ENCODE peak calls at places on chromosomes 12 and 14, in nine cellular contexts. T is left ventricle myocardium inferior, H is esophagus squamous epithelium, G is fibroblast of lung, V is PC-3, E is thoracic aorta, O is lower lobe of right lung, F is cardiac muscle cell, Y is tibial artery. J is an unnamed sample. For H3K36me3, the result is how much of the 10 kb centered on the place peaks cover.

GRCh38 chr12:59040651-59041050 is 120.3 kb upstream of the LRIG3 start:
- DNase-seq in O (no peak), G (peak), H (no peak), V (peak), E (no peak), Y (no peak), F (no peak), T (no peak), J (peak)

GRCh38 chr12:56723889-56724659 is 1.0 kb downstream of the NACA start:
- DNase-seq in T (peak), F (peak), G (peak), O (no peak), V (peak), E (peak), H (no peak), Y (peak), J (peak)

GRCh38 chr12:130577348-130577747 is 138.8 kb downstream of the RIMBP2 start:
- DNase-seq in O (no peak), F (no peak), G (no peak), E (no peak), T (no peak), H (no peak), V (no peak), Y (no peak), J (no peak)

GRCh38 chr14:22836301-22837058 is at the start of gene MMP14:
- DNase-seq in V (peak), Y (peak), T (peak), G (peak), H (no peak), E (peak), F (no peak), O (peak), J (peak)

GRCh38 chr14:36105401-36105800 is 71.1 kb downstream of the PTCSC3 start:
- DNase-seq in T (no peak), H (no peak), V (peak), O (no peak), G (no peak), F (peak), E (no peak), Y (no peak), J (no peak)

GRCh38 chr12:75944097-75944904 is 87.3 kb downstream of the PHLDA1 start:
- DNase-seq in Y (no peak), G (peak), O (no peak), T (no peak), H (no peak), V (peak), E (no peak), F (no peak), J (peak)

GRCh38 chr14:90654831-90655276 is 161.4 kb downstream of the TTC7B start:
- DNase-seq in Y (no peak), V (no peak), O (no peak), E (no peak), F (no peak), T (no peak), G (peak), H (no peak), J (no peak)

GRCh38 chr12:131803995-131804521 is 24.1 kb upstream of the MMP17 start:
- DNase-seq in Y (no peak), V (peak), G (peak), T (no peak), E (no peak), O (no peak), F (no peak), H (no peak), J (no peak)

GRCh38 chr12:65232490-65233077 is 45.9 kb upstream of the MSRB3 start:
- DNase-seq in V (peak), H (no peak), Y (no peak), F (no peak), G (peak), T (no peak), O (no peak), E (no peak), J (peak)

GRCh38 chr14:77099425-77100167 is 1.5 kb downstream of the CIPC start:
- DNase-seq in F (no peak), E (no peak), H (no peak), O (no peak), G (peak), T (no peak), V (peak), Y (no peak), J (peak)

GRCh38 chr12:56261503-56262230 is 3.5 kb upstream of the ANKRD52 start:
- DNase-seq in H (no peak), G (peak), F (no peak), E (no peak), V (peak), Y (no peak), T (no peak), O (no peak), J (peak)

DNA sequence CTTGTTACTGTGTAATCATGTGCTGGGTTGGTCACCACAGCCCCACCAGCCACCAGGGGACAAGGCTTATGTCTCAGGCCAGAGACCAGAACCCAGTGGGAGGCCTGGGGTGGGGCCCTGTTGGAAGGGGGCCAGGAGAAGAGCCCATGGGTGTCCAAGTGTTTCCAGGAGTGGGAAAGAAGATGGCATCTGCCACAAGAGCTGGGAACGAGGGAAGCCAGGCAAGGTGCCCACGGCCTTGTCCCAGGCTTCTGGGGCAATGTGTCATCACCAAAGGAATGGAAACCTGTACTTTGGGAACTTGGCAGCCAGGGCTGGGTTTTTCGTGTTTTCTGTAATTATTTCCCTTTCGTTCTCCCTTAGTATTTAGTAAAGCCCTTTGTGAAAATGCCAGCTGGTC is 5.3 kb upstream of the PGF start:
- DNase-seq in F (no peak), G (no peak), T (no peak), V (no peak), Y (no peak), H (no peak), E (no peak), O (no peak), J (no peak)
- TF ChIP-seq CTCF in F (no peak), G (no peak), T (no peak), V (no peak), Y (no peak), H (no peak), E (no peak), O (no peak), J (no peak)

GRCh38 chr12:80937391-80938238 is at the start of gene LIN7A:
- DNase-seq in H (no peak), Y (peak), F (peak), O (peak), T (peak), V (no peak), E (no peak), G (peak), J (no peak)
- H3K4me3 ChIP-seq in H (peak), Y (peak), F (peak), O (peak), T (peak), V (peak), E (peak), G (peak), J (peak)

GRCh38 chr12:19148860-19149259 is 19.3 kb downstream of the PLEKHA5 start:
- DNase-seq in V (no peak), T (no peak), F (no peak), H (no peak), G (no peak), O (no peak), E (no peak), Y (no peak), J (no peak)

GRCh38 chr12:19153396-19153795 is 23.9 kb downstream of the PLEKHA5 start:
- DNase-seq in Y (no peak), H (no peak), E (no peak), G (no peak), O (no peak), F (no peak), V (no peak), T (no peak), J (no peak)

GRCh38 chr12:19150273-19150895 is 20.9 kb downstream of the PLEKHA5 start:
- DNase-seq in E (no peak), V (no peak), O (no peak), T (no peak), Y (no peak), H (no peak), F (no peak), G (peak), J (peak)

GRCh38 chr12:19154696-19155095 is 25.2 kb downstream of the PLEKHA5 start:
- DNase-seq in F (no peak), E (no peak), O (no peak), H (no peak), Y (no peak), T (no peak), G (no peak), V (no peak), J (no peak)

DNA sequence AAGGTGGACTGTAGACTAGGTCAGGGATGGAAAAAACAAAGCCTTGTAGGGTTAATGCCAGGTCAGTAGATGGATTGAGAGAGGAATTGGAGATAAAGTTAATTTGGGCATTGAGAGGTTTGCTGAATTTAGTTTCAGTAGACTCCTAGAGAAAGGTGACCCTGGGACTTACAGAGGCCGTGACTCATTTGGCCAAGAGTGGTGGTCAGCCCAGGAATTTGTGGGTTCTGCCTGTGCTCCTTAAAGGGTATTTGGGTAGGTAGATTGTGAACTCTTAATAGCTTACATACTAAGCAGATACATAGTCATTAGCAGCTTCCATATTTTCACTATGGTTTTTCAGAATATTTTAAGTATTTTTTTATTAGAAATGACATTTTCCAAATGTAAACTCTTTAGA is 21.8 kb downstream of the PLEKHA5 start:
- DNase-seq in F (no peak), G (peak), E (no peak), Y (no peak), V (no peak), O (no peak), T (no peak), H (no peak), J (no peak)
- H3K36me3 ChIP-seq in F (under half), G (under half), E (under half), Y (under half), V (under half), O (under half), T (under half), H (under half), J (under half)

GRCh38 chr12:102565555-102565954 is 85.2 kb upstream of the IGF1 start:
- DNase-seq in T (no peak), O (no peak), F (no peak), E (no peak), G (no peak), V (no peak), H (no peak), Y (no peak), J (no peak)
- TF ChIP-seq CTCF in T (no peak), O (no peak), F (no peak), E (no peak), G (no peak), V (no peak), H (no peak), Y (no peak), J (no peak)

GRCh38 chr14:72517736-72518135 is 376.2 kb downstream of the DPF3 start:
- DNase-seq in V (no peak), Y (no peak), H (no peak), E (no peak), F (no peak), O (no peak), G (no peak), T (no peak), J (no peak)

GRCh38 chr14:72514660-72515025 is 379.3 kb downstream of the DPF3 start:
- DNase-seq in G (no peak), H (no peak), V (no peak), Y (no peak), F (no peak), E (no peak), O (no peak), T (no peak), J (no peak)

GRCh38 chr14:72516936-72517408 is 376.9 kb downstream of the DPF3 start:
- DNase-seq in O (no peak), F (peak), T (peak), G (peak), V (peak), E (no peak), Y (peak), H (no peak), J (peak)

GRCh38 chr14:72513994-72514659 is 379.8 kb downstream of the DPF3 start:
- DNase-seq in G (peak), H (no peak), O (no peak), F (peak), T (no peak), V (peak), E (no peak), Y (no peak), J (no peak)

DNA sequence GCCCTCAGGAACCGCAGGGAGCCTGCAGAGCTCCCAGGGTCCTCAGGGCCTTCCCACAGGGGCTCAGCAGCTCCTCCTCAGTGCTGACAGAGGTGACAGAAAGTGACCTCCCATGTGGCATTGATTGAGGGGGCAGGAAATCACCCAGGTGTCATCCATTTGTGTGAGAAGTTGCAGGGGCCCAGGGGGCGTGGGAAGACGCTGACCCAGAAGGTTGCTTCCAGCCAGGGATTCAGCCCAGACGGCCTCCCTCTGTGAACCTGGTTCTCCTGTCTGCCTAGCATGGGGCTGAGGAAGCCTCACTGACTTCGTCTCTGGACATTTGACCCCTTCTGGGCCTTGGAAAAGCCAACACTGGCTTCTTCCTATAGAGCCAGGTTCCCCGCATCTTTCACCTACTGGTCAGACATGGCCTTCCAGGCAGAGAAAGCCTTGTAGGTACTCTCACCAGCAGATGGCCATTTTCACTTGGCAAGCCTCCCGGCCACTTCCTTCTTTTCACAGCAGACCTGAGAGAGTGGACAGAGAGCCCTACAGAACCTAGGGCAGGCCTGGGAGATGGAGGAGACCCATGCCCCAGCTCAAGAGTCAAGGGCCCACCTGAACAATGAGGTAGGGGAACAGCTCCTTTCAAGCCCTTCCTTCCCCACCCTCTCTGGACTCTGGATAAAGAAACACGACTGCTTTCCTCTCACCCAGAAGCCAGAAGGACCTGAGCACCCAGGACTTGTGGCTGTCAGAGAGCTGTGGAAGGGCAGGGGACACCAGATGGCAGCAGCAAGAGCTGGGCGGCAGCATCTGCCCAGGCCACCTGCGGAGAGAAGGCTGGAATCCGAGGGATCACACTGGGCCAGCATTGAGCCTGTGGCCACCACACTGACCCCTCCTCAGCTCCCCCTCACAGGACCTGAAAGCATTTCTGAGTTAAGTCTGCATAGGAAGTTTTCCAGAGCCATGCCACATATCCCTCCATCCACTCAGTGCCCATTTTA is 377.8 kb downstream of the DPF3 start:
- DNase-seq in T (no peak), Y (no peak), H (no peak), E (no peak), O (no peak), V (peak), F (peak), G (peak), J (no peak)
- H3K4me3 ChIP-seq in T (no peak), Y (no peak), H (no peak), E (no peak), O (no peak), V (no peak), F (no peak), G (no peak), J (no peak)

GRCh38 chr12:29547844-29548243 is 50.4 kb upstream of the OVCH1 start:
- DNase-seq in H (no peak), O (no peak), E (no peak), F (no peak), V (no peak), Y (no peak), T (no peak), G (no peak), J (no peak)

GRCh38 chr12:29551879-29552278 is 54.4 kb upstream of the OVCH1 start:
- DNase-seq in V (no peak), E (no peak), T (no peak), O (no peak), Y (no peak), F (no peak), G (no peak), H (no peak), J (no peak)

GRCh38 chr12:29552994-29553748 is 55.7 kb upstream of the OVCH1 start:
- DNase-seq in V (no peak), E (no peak), Y (no peak), O (no peak), F (no peak), T (no peak), G (no peak), H (no peak), J (no peak)

GRCh38 chr12:29556363-29556762 is 58.9 kb upstream of the OVCH1 start:
- DNase-seq in V (no peak), Y (no peak), F (no peak), E (no peak), G (no peak), T (no peak), H (no peak), O (no peak), J (no peak)

DNA sequence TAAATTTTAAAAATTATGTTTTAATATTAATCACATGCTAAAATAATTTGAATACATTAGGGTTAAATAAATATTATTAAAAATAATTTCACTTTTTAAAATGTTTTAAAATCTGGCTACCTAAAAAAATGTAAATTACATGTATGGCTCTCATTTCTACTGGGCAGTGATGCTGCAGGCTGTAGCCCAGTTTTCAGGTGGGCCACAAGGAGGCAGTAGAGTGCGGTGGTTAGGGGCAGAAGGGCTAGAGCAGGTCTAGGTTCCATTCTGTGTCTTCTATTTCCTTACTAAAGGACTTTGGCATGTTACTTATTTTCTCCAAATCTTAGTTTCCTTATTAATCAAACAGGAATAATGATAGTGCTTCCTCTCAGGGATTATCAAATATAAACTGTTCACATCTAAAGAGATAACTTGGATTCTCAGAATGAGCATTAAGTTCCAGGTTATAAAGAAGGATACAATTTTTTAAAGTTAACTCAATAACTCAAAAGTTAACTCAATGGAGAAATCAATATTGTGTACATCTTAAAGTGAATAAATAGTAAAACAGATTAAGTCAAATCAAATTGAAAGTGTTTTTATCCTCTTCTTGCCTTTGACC is 54.9 kb upstream of the OVCH1 start:
- DNase-seq in F (peak), V (peak), O (peak), T (peak), E (no peak), G (peak), H (no peak), Y (peak), J (no peak)
- H3K36me3 ChIP-seq in F (under half), V (under half), O (under half), T (under half), E (under half), G (under half), H (under half), Y (under half), J (under half)

GRCh38 chr12:105825141-105825540 is 313.6 kb downstream of the NUAK1 start:
- DNase-seq in G (peak), E (no peak), Y (no peak), H (no peak), T (no peak), F (no peak), O (no peak), V (peak), J (no peak)

GRCh38 chr12:105820407-105821140 is 318.2 kb downstream of the NUAK1 start:
- DNase-seq in T (no peak), F (no peak), O (no peak), Y (peak), H (no peak), G (peak), V (no peak), E (peak), J (peak)

GRCh38 chr12:105822131-105823103 is 316.3 kb downstream of the NUAK1 start:
- DNase-seq in T (no peak), E (no peak), F (no peak), H (no peak), O (no peak), V (no peak), Y (no peak), G (peak), J (no peak)

DNA sequence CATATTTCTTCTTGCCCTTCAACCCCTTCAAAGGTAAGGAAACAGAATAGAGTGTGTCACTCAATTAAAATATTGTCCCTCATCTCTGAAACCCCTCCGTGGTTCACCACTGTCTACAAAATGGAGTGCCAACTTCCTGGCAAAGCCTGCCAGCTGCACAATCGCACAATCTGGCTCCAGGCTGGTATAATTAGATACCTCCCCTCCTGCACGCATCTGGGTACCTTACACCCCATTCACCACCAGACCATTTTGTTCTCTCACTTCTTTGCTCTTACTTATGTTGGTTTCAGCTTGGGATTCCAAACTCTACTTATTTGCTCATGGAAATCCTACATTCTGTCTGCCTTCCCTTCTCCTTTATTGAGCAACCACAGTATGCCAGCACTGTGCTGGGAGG is 314.9 kb downstream of the NUAK1 start:
- DNase-seq in V (no peak), Y (no peak), F (no peak), E (no peak), O (no peak), H (no peak), G (no peak), T (no peak), J (no peak)
- TF ChIP-seq CTCF in V (no peak), Y (no peak), F (no peak), E (no peak), O (no peak), H (no peak), G (no peak), T (no peak), J (no peak)

GRCh38 chr12:89461190-89461589 is 63.4 kb downstream of the GALNT4 start:
- DNase-seq in T (no peak), Y (no peak), E (no peak), V (no peak), H (no peak), O (no peak), F (no peak), G (no peak), J (no peak)

GRCh38 chr12:89464974-89465592 is 59.5 kb downstream of the GALNT4 start:
- DNase-seq in Y (no peak), H (no peak), V (peak), T (no peak), G (peak), F (no peak), O (no peak), E (no peak), J (no peak)

GRCh38 chr12:89456565-89456964 is 68.0 kb downstream of the GALNT4 start:
- DNase-seq in F (no peak), T (no peak), G (no peak), H (no peak), V (no peak), E (no peak), O (no peak), Y (no peak), J (no peak)

GRCh38 chr12:89461649-89462612 is 62.7 kb downstream of the GALNT4 start:
- DNase-seq in Y (no peak), G (peak), H (no peak), O (no peak), T (no peak), V (peak), F (peak), E (no peak), J (no peak)
- H3K4me3 ChIP-seq in Y (no peak), G (no peak), H (peak), O (peak), T (peak), V (peak), F (no peak), E (peak), J (no peak)

J was measured in BJ.